ENCODE peak calls at places on chromosomes 2 and 18, in five cellular contexts. Z is posterior cingulate gyrus; Q is DMS79; M is stimulated activated CD4-positive, alpha-beta T cell treated with anti-CD3 and anti-CD28 coated beads, Interleukin-1b, Interleukin-23, amount 100 ng/mL, for 24 hours; R is C1 segment of cervical spinal cord. W is an unnamed sample.

GRCh38 chr2:30769891-30770462 is 37.3 kb downstream of the CAPN13 start:
- DNase-seq in Z (no peak), Q (no peak), M (no peak), R (no peak), W (no peak)

GRCh38 chr2:206204710-206205109 is 45.0 kb downstream of the EEF1B2 start:
- DNase-seq in Z (no peak), Q (no peak), M (no peak), R (no peak), W (no peak)

GRCh38 chr18:48161201-48161910 is 230.9 kb upstream of the SMAD2 start:
- DNase-seq in Z (peak), Q (peak), M (peak), R (peak), W (peak)

GRCh38 chr18:55096261-55097026 is 137.2 kb upstream of the CCDC68 start:
- DNase-seq in Z (peak), Q (no peak), M (no peak), R (peak), W (no peak)

GRCh38 chr18:7809455-7809854 is 242.3 kb downstream of the PTPRM start:
- DNase-seq in Z (no peak), Q (no peak), M (no peak), R (no peak), W (no peak)

GRCh38 chr18:13267517-13267916 is 49.0 kb downstream of the LDLRAD4 start:
- DNase-seq in Z (no peak), Q (no peak), M (no peak), R (no peak), W (no peak)

GRCh38 chr2:221997100-221997499 is 301.7 kb downstream of the PAX3 start:
- DNase-seq in Z (no peak), Q (no peak), M (no peak), R (no peak), W (no peak)

GRCh38 chr2:102251042-102251848 is 60.1 kb upstream of the IL1RL1 start:
- DNase-seq in Z (no peak), Q (no peak), M (peak), R (no peak), W (no peak)

GRCh38 chr2:43714164-43714563 is 37.9 kb upstream of the C1GALT1C1L start:
- DNase-seq in Z (no peak), Q (no peak), M (no peak), R (no peak), W (no peak)

GRCh38 chr18:79069792-79070151 is 578 bp downstream of the ATP9B start:
- DNase-seq in Z (no peak), Q (no peak), M (no peak), R (no peak), W (no peak)

GRCh38 chr18:44679912-44680270 is 797 bp upstream of the SETBP1 start:
- DNase-seq in Z (peak), Q (peak), M (peak), R (no peak), W (peak)

GRCh38 chr2:169877406-169877805 is 50.2 kb downstream of the UBR3 start:
- DNase-seq in Z (no peak), Q (no peak), M (no peak), R (no peak), W (no peak)

GRCh38 chr2:163341426-163341825 is 394.4 kb downstream of the FIGN start:
- DNase-seq in Z (no peak), Q (no peak), M (no peak), R (no peak), W (no peak)

GRCh38 chr2:211371465-211371864 is 815.1 kb downstream of the CPS1 start:
- DNase-seq in Z (no peak), Q (no peak), M (no peak), R (no peak), W (no peak)

GRCh38 chr2:12034303-12034861 is 287.9 kb downstream of the LPIN1 start:
- DNase-seq in Z (no peak), Q (no peak), M (no peak), R (no peak), W (no peak)

GRCh38 chr2:9668686-9669338 is 38.0 kb upstream of the YWHAQ start:
- DNase-seq in Z (no peak), Q (peak), M (no peak), R (no peak), W (no peak)

GRCh38 chr2:69222984-69223658 is 163.9 kb downstream of the GFPT1 start:
- DNase-seq in Z (no peak), Q (peak), M (no peak), R (no peak), W (no peak)

GRCh38 chr2:223970343-223971128 is 13.3 kb downstream of the MRPL44 start:
- DNase-seq in Z (no peak), Q (no peak), M (peak), R (no peak), W (peak)

GRCh38 chr2:43086451-43087221 is 139.8 kb downstream of the ZFP36L2 start:
- DNase-seq in Z (no peak), Q (no peak), M (no peak), R (no peak), W (no peak)

GRCh38 chr2:54522624-54523281 is 66.6 kb downstream of the SPTBN1 start:
- DNase-seq in Z (no peak), Q (no peak), M (peak), R (no peak), W (peak)

GRCh38 chr2:10218036-10218435 is 84.7 kb upstream of the HPCAL1 start:
- DNase-seq in Z (no peak), Q (no peak), M (no peak), R (no peak), W (no peak)

GRCh38 chr18:74742573-74742972 is 144.9 kb downstream of the ZNF407 start:
- DNase-seq in Z (no peak), Q (no peak), M (no peak), R (no peak), W (no peak)